ENCODE peak calls at places on chromosome 22, in four cellular contexts. One of them, this sample, is unnamed.

GRCh38 chr22:19872779-19873137 is 18.1 kb upstream of the GNB1L start:
- DNase-seq in H54: no peak
- DNase-seq in cardiac muscle cell: no peak
- DNase-seq in AG04450: no peak
- DNase-seq in this sample: no peak

GRCh38 chr22:40757071-40757470 is 62.1 kb downstream of the SLC25A17 start:
- DNase-seq in H54: no peak
- DNase-seq in AG04450: no peak
- DNase-seq in cardiac muscle cell: peak
- DNase-seq in this sample: no peak

GRCh38 chr22:26669060-26669481 is 11.7 kb downstream of the MIAT start:
- DNase-seq in cardiac muscle cell: no peak
- DNase-seq in AG04450: no peak
- DNase-seq in H54: no peak
- DNase-seq in this sample: peak

GRCh38 chr22:31039393-31039792 is 41.7 kb upstream of the SMTN start:
- DNase-seq in AG04450: peak
- DNase-seq in H54: no peak
- DNase-seq in cardiac muscle cell: peak
- DNase-seq in this sample: no peak

GRCh38 chr22:31046591-31047226 is 34.4 kb upstream of the SMTN start:
- DNase-seq in AG04450: no peak
- DNase-seq in H54: no peak
- DNase-seq in cardiac muscle cell: peak
- DNase-seq in this sample: peak

GRCh38 chr22:30922151-30922611 is 46.4 kb downstream of the MORC2 start:
- DNase-seq in AG04450: no peak
- DNase-seq in cardiac muscle cell: peak
- DNase-seq in H54: no peak
- DNase-seq in this sample: peak

GRCh38 chr22:46129390-46130041 is 20.8 kb upstream of the PPARA start:
- DNase-seq in cardiac muscle cell: no peak
- DNase-seq in AG04450: no peak
- DNase-seq in H54: no peak
- DNase-seq in this sample: no peak

GRCh38 chr22:19884161-19884953 is 29.7 kb upstream of the GNB1L start:
- DNase-seq in H54: no peak
- DNase-seq in cardiac muscle cell: no peak
- DNase-seq in AG04450: no peak
- DNase-seq in this sample: peak

GRCh38 chr22:22195265-22196017 is 49.1 kb upstream of the VPREB1 start:
- DNase-seq in H54: peak
- DNase-seq in cardiac muscle cell: peak
- DNase-seq in AG04450: no peak
- DNase-seq in this sample: peak

GRCh38 chr22:29784451-29785361 is 17.5 kb downstream of the UQCR10 start:
- DNase-seq in cardiac muscle cell: peak
- DNase-seq in H54: no peak
- DNase-seq in AG04450: no peak
- DNase-seq in this sample: no peak

GRCh38 chr22:44311855-44312170 is 938 bp downstream of the SHISAL1 start:
- DNase-seq in H54: peak
- DNase-seq in AG04450: no peak
- DNase-seq in cardiac muscle cell: peak
- DNase-seq in this sample: no peak

GRCh38 chr22:37508431-37508963 is 10.7 kb downstream of the CARD10 start:
- DNase-seq in AG04450: no peak
- DNase-seq in cardiac muscle cell: no peak
- DNase-seq in H54: no peak
- DNase-seq in this sample: no peak

GRCh38 chr22:28180804-28181203 is 261.7 kb upstream of the PITPNB start:
- DNase-seq in H54: no peak
- DNase-seq in cardiac muscle cell: no peak
- DNase-seq in AG04450: no peak
- DNase-seq in this sample: no peak

This sample was measured in SK-N-SH.